ENCODE peak calls at places on chromosomes 12 and 14, in four cellular contexts. E, S, V and J are unnamed samples.

GRCh38 chr12:114698566-114699163 is 14.7 kb upstream of the TBX3 start:
- DNase-seq in S (no peak), E (peak), V (no peak), J (no peak)

GRCh38 chr12:94195483-94195882 is 47.1 kb downstream of the PLXNC1 start:
- DNase-seq in V (no peak), E (no peak), S (no peak), J (no peak)

GRCh38 chr12:53751336-53752191 is at the start of gene CISTR:
- DNase-seq in V (no peak), E (peak), S (peak), J (no peak)

GRCh38 chr14:54116972-54117371 is 160.3 kb upstream of the BMP4 start:
- DNase-seq in S (no peak), E (no peak), V (peak), J (no peak)

GRCh38 chr14:48974994-48975393 is 611.2 kb downstream of the RPS29 start:
- DNase-seq in S (no peak), E (no peak), V (no peak), J (no peak)

GRCh38 chr12:1552978-1553471 is 41.4 kb downstream of the FBXL14 start:
- DNase-seq in V (no peak), E (no peak), S (no peak), J (no peak)

GRCh38 chr12:55659486-55660385 is 23.0 kb downstream of the OR10P1 start:
- DNase-seq in E (no peak), V (peak), S (peak), J (no peak)

GRCh38 chr12:120830052-120830940 is 73.9 kb downstream of the SPPL3 start:
- DNase-seq in V (peak), E (no peak), S (peak), J (no peak)

GRCh38 chr14:80762829-80763228 is 178.7 kb downstream of the CEP128 start:
- DNase-seq in V (no peak), E (no peak), S (no peak), J (no peak)

GRCh38 chr12:2034633-2035420 is 18.0 kb upstream of the CACNA1C start:
- DNase-seq in V (peak), S (peak), E (peak), J (peak)

GRCh38 chr12:68223067-68223747 is 2.4 kb downstream of the IL26 start:
- DNase-seq in S (peak), V (peak), E (peak), J (peak)

GRCh38 chr12:113396828-113397496 is 6.7 kb downstream of the SDS start:
- DNase-seq in E (no peak), V (no peak), S (peak), J (no peak)

GRCh38 chr12:117919479-117919878 is 49.3 kb downstream of the KSR2 start:
- DNase-seq in E (no peak), V (no peak), S (no peak), J (no peak)

GRCh38 chr14:88323520-88324199 is 591 bp upstream of the KCNK10 start:
- DNase-seq in S (peak), E (peak), V (no peak), J (no peak)

GRCh38 chr12:25347716-25348261 is 97.1 kb upstream of the KRAS start:
- DNase-seq in E (no peak), S (no peak), V (no peak), J (no peak)

GRCh38 chr12:116929885-116930284 is 19.1 kb downstream of the FBXW8 start:
- DNase-seq in E (no peak), V (peak), S (no peak), J (no peak)

GRCh38 chr12:57042695-57043094 is 7.2 kb downstream of the MYO1A start:
- DNase-seq in E (no peak), S (no peak), V (no peak), J (no peak)

GRCh38 chr14:52025952-52026510 is 36.7 kb downstream of the RTRAF start:
- DNase-seq in S (no peak), V (no peak), E (no peak), J (no peak)

GRCh38 chr12:48084066-48084465 is 21.8 kb downstream of the SENP1 start:
- DNase-seq in E (no peak), V (no peak), S (peak), J (no peak)

GRCh38 chr14:93073833-93074769 is 41.6 kb downstream of the ITPK1 start:
- DNase-seq in S (no peak), V (peak), E (no peak), J (no peak)

GRCh38 chr12:12736759-12737676 is 19.9 kb downstream of the CDKN1B start:
- DNase-seq in V (no peak), S (peak), E (no peak), J (peak)

GRCh38 chr14:61847861-61848260 is 85.6 kb downstream of the SNAPC1 start:
- DNase-seq in S (no peak), V (no peak), E (no peak), J (no peak)

GRCh38 chr12:115661103-115661502 is 616.4 kb downstream of the MED13L start:
- DNase-seq in V (no peak), S (no peak), E (no peak), J (no peak)

GRCh38 chr14:65230287-65230728 is 128.0 kb upstream of the MAX start:
- DNase-seq in S (peak), V (peak), E (no peak), J (no peak)

GRCh38 chr12:115046805-115047204 is 362.8 kb upstream of the TBX3 start:
- DNase-seq in E (no peak), S (no peak), V (no peak), J (no peak)

GRCh38 chr12:3218150-3218845 is 141.1 kb downstream of the TSPAN9 start:
- DNase-seq in V (no peak), S (peak), E (no peak), J (no peak)

GRCh38 chr12:50221228-50222008 is 54.2 kb upstream of the CERS5 start:
- DNase-seq in V (no peak), E (no peak), S (peak), J (peak)

GRCh38 chr12:120252071-120252906 is 13.2 kb downstream of the PXN start:
- DNase-seq in E (no peak), V (no peak), S (no peak), J (no peak)

GRCh38 chr14:103542545-103543088 is 13.6 kb downstream of the TRMT61A start:
- DNase-seq in V (no peak), E (peak), S (peak), J (no peak)

GRCh38 chr14:90111895-90112534 is 50.2 kb downstream of the KCNK13 start:
- DNase-seq in S (no peak), V (peak), E (no peak), J (no peak)
- TF ChIP-seq TCF12 in S (peak), V (no peak), E (no peak), J (no peak)

GRCh38 chr12:88723219-88723618 is 142.9 kb upstream of the KITLG start:
- DNase-seq in S (no peak), V (no peak), E (no peak), J (no peak)
- TF ChIP-seq TCF12 in S (no peak), V (no peak), E (no peak), J (no peak)

GRCh38 chr14:69895109-69895508 is 15.9 kb downstream of the SMOC1 start:
- DNase-seq in V (no peak), S (no peak), E (no peak), J (no peak)
- TF ChIP-seq TCF12 in V (no peak), S (no peak), E (no peak), J (no peak)

GRCh38 chr14:96666088-96666487 is 131.1 kb upstream of the VRK1 start:
- DNase-seq in E (no peak), S (no peak), V (peak), J (no peak)
- TF ChIP-seq TCF12 in E (no peak), S (no peak), V (no peak), J (no peak)